ENCODE peak calls at places on chromosomes 11 and 22, in ten cellular contexts. K, Q, S, N, V, M, R, X, U and I are unnamed samples.
A peak's percentile ranks its signal among the peaks of the same experiment; 100 is the strongest.

GRCh38 chr11:124884340-124884739 is 13.3 kb downstream of the ROBO4 start:
- DNase-seq in K (no peak), Q (no peak), S (no peak), N (no peak), V (no peak), M (no peak), R (no peak), X (no peak), U (no peak), I (no peak)

GRCh38 chr11:26231252-26231661 is 100.7 kb upstream of the ANO3 start:
- DNase-seq in K (no peak), Q (peak; percentile 94), S (no peak), N (peak; percentile 97), V (no peak), M (no peak), R (peak; percentile 98), X (peak; percentile 32), U (peak; percentile 84), I (peak; percentile 71)

GRCh38 chr11:47183969-47184368 is 2.3 kb downstream of the PACSIN3 start:
- DNase-seq in K (no peak), Q (no peak), S (no peak), N (no peak), V (no peak), M (no peak), R (no peak), X (no peak), U (no peak), I (no peak)

GRCh38 chr11:34028407-34028804 is 23.1 kb upstream of the CAPRIN1 start:
- DNase-seq in K (peak; percentile 30), Q (peak; percentile 8), S (no peak), N (peak; percentile 86), V (no peak), M (no peak), R (peak; percentile 22), X (no peak), U (no peak), I (no peak)

GRCh38 chr11:17775507-17776212 is 41.1 kb downstream of the KCNC1 start:
- DNase-seq in K (no peak), Q (no peak), S (no peak), N (no peak), V (no peak), M (no peak), R (no peak), X (no peak), U (no peak), I (no peak)

GRCh38 chr11:45152740-45153595 is 6.5 kb downstream of the PRDM11 start:
- DNase-seq in K (no peak), Q (no peak), S (no peak), N (no peak), V (no peak), M (no peak), R (no peak), X (no peak), U (no peak), I (no peak)

GRCh38 chr11:76642341-76642740 is 28.2 kb downstream of the LRRC32 start:
- DNase-seq in K (no peak), Q (no peak), S (no peak), N (no peak), V (no peak), M (no peak), R (no peak), X (no peak), U (no peak), I (no peak)

GRCh38 chr11:121241300-121242176 is 51.0 kb upstream of the SC5D start:
- DNase-seq in K (no peak), Q (no peak), S (peak; percentile 42), N (no peak), V (no peak), M (no peak), R (no peak), X (no peak), U (no peak), I (no peak)

GRCh38 chr22:48359613-48359965 is 1468.1 kb downstream of the BRD1 start:
- DNase-seq in K (no peak), Q (no peak), S (no peak), N (no peak), V (no peak), M (no peak), R (no peak), X (no peak), U (no peak), I (no peak)

GRCh38 chr11:102545701-102546100 is 15.2 kb upstream of the MMP7 start:
- DNase-seq in K (no peak), Q (no peak), S (no peak), N (no peak), V (no peak), M (no peak), R (no peak), X (no peak), U (peak; percentile 42), I (no peak)

GRCh38 chr11:30585067-30585891 is 874 bp downstream of the MPPED2 start:
- DNase-seq in K (no peak), Q (no peak), S (peak; percentile 63), N (no peak), V (no peak), M (peak; percentile 37), R (no peak), X (no peak), U (no peak), I (no peak)

GRCh38 chr22:24400726-24401596 is 26.4 kb upstream of the ADORA2A start:
- DNase-seq in K (no peak), Q (peak; percentile 45), S (no peak), N (peak; percentile 43), V (no peak), M (no peak), R (peak; percentile 57), X (no peak), U (no peak), I (no peak)

GRCh38 chr11:2480874-2481220 is 36.0 kb downstream of the KCNQ1 start:
- DNase-seq in K (no peak), Q (no peak), S (no peak), N (no peak), V (no peak), M (no peak), R (no peak), X (no peak), U (no peak), I (no peak)

GRCh38 chr11:57434640-57435546 is 8.0 kb upstream of the SLC43A3 start:
- DNase-seq in K (no peak), Q (peak; percentile 97), S (no peak), N (peak; percentile 97), V (peak; percentile 80), M (no peak), R (peak; percentile 97), X (no peak), U (peak; percentile 91), I (peak; percentile 97)

DNA sequence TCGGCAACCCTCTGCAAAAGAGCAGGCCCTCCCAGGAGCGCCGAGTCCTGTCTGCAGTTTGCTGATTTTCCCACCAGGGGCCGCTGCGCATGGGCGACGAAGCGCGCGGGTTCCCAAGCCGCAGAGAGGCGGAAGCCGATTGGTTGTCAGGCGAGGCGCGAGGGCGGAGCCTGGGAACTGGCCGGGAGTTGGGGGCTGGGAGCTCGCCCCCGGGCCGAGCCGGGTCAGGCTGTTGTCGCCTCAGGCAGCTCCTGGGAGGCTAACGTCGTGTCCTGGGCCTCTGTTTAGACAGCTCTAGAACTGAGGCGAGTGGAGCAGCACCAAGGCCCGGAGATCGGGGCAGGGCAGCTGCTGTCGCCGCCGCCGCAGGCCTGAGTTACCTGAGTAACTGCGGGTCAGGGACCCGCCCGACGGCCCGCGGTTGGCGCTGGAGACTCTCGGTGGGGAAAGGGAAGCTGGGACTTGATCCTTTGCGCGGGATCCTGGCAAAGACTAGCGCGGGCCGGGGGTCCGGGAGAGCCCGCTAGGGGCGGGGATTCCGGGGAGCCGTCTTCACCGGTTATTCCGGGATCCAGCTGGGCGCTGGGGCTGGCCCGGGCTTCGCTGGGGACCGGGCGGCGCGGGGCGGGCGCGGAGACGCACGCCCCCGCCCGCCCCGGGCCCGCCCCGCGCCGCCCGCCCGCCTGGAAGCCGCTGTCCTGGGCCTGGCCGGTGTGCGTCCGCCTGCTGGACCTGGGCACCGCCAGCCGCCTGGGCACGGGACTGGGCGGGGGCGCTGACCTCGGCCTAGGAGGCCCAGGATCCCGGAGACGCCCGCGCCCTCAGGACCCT is at the start of gene STIM1:
- DNase-seq in K (peak; percentile 96), Q (peak; percentile 90), S (peak; percentile 98), N (peak; percentile 92), V (peak; percentile 65), M (peak; percentile 97), R (peak; percentile 90), X (peak; percentile 76), U (peak; percentile 95), I (peak; percentile 95)
- TF ChIP-seq CTCF in K (peak; percentile 97), Q (peak; percentile 97), S (peak; percentile 92), N (peak; percentile 92), V (peak; percentile 90), M (peak; percentile 99), R (peak; percentile 83), X (peak; percentile 88), U (peak; percentile 83), I (peak; percentile 89)

GRCh38 chr11:126186708-126187481 is 24.6 kb downstream of the RPUSD4 start:
- DNase-seq in K (no peak), Q (no peak), S (peak; percentile 34), N (no peak), V (no peak), M (no peak), R (no peak), X (no peak), U (no peak), I (no peak)
- H3K4me3 ChIP-seq in K (no peak overlapping the region), Q (no peak overlapping the region), S (no peak overlapping the region), N (no peak overlapping the region), V (no peak overlapping the region), M (no peak overlapping the region), R (no peak overlapping the region), X (no peak overlapping the region), U (no peak overlapping the region), I (no peak overlapping the region)

GRCh38 chr22:37892566-37893338 is 13.3 kb upstream of the MICALL1 start:
- DNase-seq in K (no peak), Q (no peak), S (no peak), N (peak; percentile 26), V (no peak), M (peak; percentile 52), R (no peak), X (no peak), U (no peak), I (no peak)

GRCh38 chr22:37893583-37893983 is 12.5 kb upstream of the MICALL1 start:
- DNase-seq in K (no peak), Q (no peak), S (no peak), N (no peak), V (no peak), M (no peak), R (no peak), X (no peak), U (no peak), I (no peak)

GRCh38 chr22:37884420-37884819 is 21.7 kb upstream of the MICALL1 start:
- DNase-seq in K (no peak), Q (peak; percentile 46), S (no peak), N (peak; percentile 71), V (no peak), M (peak; percentile 47), R (peak; percentile 73), X (no peak), U (no peak), I (no peak)

GRCh38 chr22:37891926-37892325 is 14.2 kb upstream of the MICALL1 start:
- DNase-seq in K (no peak), Q (no peak), S (no peak), N (no peak), V (no peak), M (no peak), R (no peak), X (no peak), U (no peak), I (no peak)

GRCh38 chr22:37887610-37888378 is 18.3 kb upstream of the MICALL1 start:
- DNase-seq in K (no peak), Q (peak; percentile 65), S (peak; percentile 56), N (peak; percentile 92), V (no peak), M (peak; percentile 76), R (peak; percentile 84), X (no peak), U (peak; percentile 70), I (peak; percentile 90)
- TF ChIP-seq CTCF in K (no peak), Q (peak; percentile 69), S (peak; percentile 53), N (peak; percentile 76), V (peak; percentile 63), M (peak; percentile 67), R (peak; percentile 72), X (peak; percentile 49), U (peak; percentile 57), I (peak; percentile 81)

GRCh38 chr11:75429902-75430691 is 2.9 kb downstream of the KLHL35 start:
- DNase-seq in K (peak; percentile 71), Q (peak; percentile 63), S (peak; percentile 87), N (peak; percentile 60), V (peak; percentile 7), M (peak; percentile 43), R (peak; percentile 58), X (no peak), U (peak; percentile 79), I (peak; percentile 70)
- H3K4me3 ChIP-seq in K (no peak overlapping the region), Q (peak overlapping the region; percentile 40), S (peak overlapping the region; percentile 36), N (peak overlapping the region; percentile 48), V (peak overlapping the region; percentile 22), M (no peak overlapping the region), R (no peak overlapping the region), X (peak overlapping the region; percentile 27), U (peak overlapping the region; percentile 66), I (peak overlapping the region; percentile 41)